ENCODE peak calls at places on chromosomes 5 and 9, in four cellular contexts. I is lower lobe of right lung, A is mammary epithelial cell, V is thoracic aorta. B is an unnamed sample.

GRCh38 chr9:112050544-112051475 is 124.3 kb downstream of the SUSD1 start:
- DNase-seq in I (no peak), A (peak), V (no peak), B (no peak)

GRCh38 chr5:72015103-72015548 is 92.1 kb upstream of the MAP1B start:
- DNase-seq in I (no peak), A (peak), V (no peak), B (no peak)

GRCh38 chr5:39178171-39178570 is 41.2 kb downstream of the FYB1 start:
- DNase-seq in I (no peak), A (peak), V (no peak), B (no peak)

GRCh38 chr5:149677721-149678120 is 52.4 kb upstream of the PPARGC1B start:
- DNase-seq in I (peak), A (no peak), V (no peak), B (no peak)

GRCh38 chr9:114501786-114502682 is 3.2 kb downstream of the WHRN start:
- DNase-seq in I (no peak), A (peak), V (no peak), B (no peak)

GRCh38 chr5:72152506-72152905 is 45.2 kb downstream of the MAP1B start:
- DNase-seq in I (no peak), A (no peak), V (no peak), B (no peak)

GRCh38 chr5:98492258-98492657 is 281.2 kb upstream of the RGMB start:
- DNase-seq in I (no peak), A (peak), V (no peak), B (no peak)

GRCh38 chr9:114166606-114167572 is 11.6 kb downstream of the COL27A1 start:
- DNase-seq in I (no peak), A (no peak), V (no peak), B (no peak)

GRCh38 chr9:107188376-107188775 is 94.7 kb upstream of the RAD23B start:
- DNase-seq in I (no peak), A (no peak), V (no peak), B (no peak)

GRCh38 chr5:135578685-135579341 is at the start of gene CXCL14:
- DNase-seq in I (peak), A (peak), V (no peak), B (no peak)
- H3K4me3 ChIP-seq in I (peak), A (peak), V (peak), B (peak)

GRCh38 chr5:148012806-148013205 is 51.0 kb upstream of the SPINK5 start:
- DNase-seq in I (no peak), A (no peak), V (no peak), B (no peak)
- TF ChIP-seq CTCF in I (no peak), A (no peak), V (no peak), B (no peak)

DNA sequence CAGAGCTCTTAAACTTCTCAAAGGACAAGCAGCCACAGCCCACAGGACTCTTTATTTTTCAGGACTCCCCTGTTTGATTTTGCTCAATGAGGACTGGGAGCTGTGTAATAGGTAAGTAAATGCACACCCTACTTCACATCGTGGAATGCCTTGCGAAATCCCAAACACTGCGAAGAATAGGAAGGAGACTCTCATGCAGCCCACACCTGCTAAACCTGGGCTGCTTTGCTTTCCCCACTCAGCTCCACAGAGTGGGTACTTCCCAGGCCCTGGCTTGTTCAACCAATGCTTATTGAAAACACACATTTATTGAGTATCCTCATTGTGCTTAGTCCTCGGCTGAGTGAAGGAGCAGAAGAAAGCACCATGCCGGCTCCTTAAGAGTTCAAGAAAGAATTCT is 103.3 kb upstream of the FSTL4 start:
- DNase-seq in I (peak), A (no peak), V (no peak), B (no peak)
- H3K27ac ChIP-seq in I (no peak), A (no peak), V (no peak), B (no peak)

GRCh38 chr9:133938086-133938485 is 54.0 kb downstream of the VAV2 start:
- DNase-seq in I (no peak), A (no peak), V (no peak), B (no peak)

GRCh38 chr9:133938670-133939258 is 53.4 kb downstream of the VAV2 start:
- DNase-seq in I (peak), A (no peak), V (no peak), B (no peak)

GRCh38 chr9:133935328-133936040 is 56.6 kb downstream of the VAV2 start:
- DNase-seq in I (no peak), A (no peak), V (no peak), B (no peak)

GRCh38 chr9:133939386-133939785 is 52.7 kb downstream of the VAV2 start:
- DNase-seq in I (peak), A (no peak), V (no peak), B (no peak)

GRCh38 chr9:133937120-133937519 is 55.0 kb downstream of the VAV2 start:
- DNase-seq in I (no peak), A (no peak), V (no peak), B (no peak)
- H3K4me3 ChIP-seq in I (no peak), A (no peak), V (no peak), B (no peak)

DNA sequence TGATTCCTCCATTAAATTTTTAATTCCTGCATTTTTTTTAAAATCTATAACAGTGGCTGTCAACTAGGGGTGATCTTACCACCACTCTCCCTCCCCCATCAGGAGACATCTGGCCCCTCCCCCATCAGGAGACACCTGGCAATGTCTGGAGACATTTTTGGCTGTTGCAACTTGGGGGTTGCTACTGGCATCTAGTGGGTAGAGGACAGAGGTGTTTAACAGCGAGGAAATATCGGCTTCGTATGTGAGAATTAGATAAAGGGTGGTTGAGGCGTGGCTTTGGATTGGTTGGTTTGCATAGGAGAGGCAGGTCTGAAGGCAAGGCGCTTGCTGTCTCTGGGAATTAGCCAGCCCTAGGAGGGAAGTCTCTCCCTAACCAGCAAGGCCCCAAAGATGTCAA is 10.5 kb downstream of the CDHR2 start:
- DNase-seq in I (no peak), A (peak), V (no peak), B (no peak)
- TF ChIP-seq CTCF in I (no peak), A (peak), V (no peak), B (no peak)

GRCh38 chr5:79563247-79563590 is 49.0 kb upstream of the TENT2 start:
- DNase-seq in I (no peak), A (no peak), V (no peak), B (no peak)
- H3K27ac ChIP-seq in I (no peak), A (no peak), V (no peak), B (no peak)

GRCh38 chr5:139384591-139385051 is 1.5 kb upstream of the SLC23A1 start:
- DNase-seq in I (no peak), A (no peak), V (no peak), B (no peak)
- H3K4me3 ChIP-seq in I (peak), A (no peak), V (peak), B (peak)

DNA sequence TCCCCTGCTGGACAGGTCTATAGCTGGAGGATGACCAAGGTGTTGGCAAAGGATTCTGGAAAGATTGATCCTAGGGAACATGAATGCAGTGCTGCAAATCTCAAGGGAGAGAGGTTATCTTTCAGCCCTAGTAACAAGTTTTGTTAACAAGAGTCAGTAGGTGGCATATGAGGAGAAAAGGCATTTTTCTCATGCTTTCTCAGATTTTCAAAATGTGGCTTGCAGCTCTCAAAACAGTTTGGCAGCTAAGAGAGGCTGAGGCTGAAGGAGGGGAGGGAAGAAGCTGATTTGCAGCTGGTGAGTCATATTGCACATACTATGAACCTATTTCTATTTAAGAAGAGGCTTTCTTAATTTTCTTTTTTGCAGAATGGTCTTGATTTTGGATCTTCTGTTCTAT is 64.3 kb upstream of the PCA3 start:
- DNase-seq in I (no peak), A (no peak), V (no peak), B (no peak)
- TF ChIP-seq CTCF in I (no peak), A (no peak), V (no peak), B (no peak)

DNA sequence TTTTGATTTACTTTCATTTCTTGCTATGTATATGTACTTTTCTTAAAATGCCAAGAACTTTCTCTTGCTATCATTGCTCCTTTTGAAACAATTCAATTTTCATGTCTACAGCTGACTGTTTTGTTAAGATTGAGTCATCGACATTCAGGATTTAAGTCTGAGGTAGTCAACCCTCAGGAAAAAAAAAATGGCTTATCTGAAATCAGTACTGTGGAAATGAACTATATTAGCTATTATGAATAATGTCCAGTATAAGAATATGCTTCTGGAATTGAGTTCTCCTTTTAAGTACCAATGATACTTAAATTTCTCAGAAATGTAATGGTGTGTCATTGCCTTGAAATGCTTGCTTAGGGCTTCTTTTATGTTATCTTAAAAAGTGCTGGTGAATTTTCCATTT is 37.9 kb downstream of the TNFAIP8 start:
- DNase-seq in I (no peak), A (peak), V (no peak), B (no peak)
- H3K27ac ChIP-seq in I (no peak), A (no peak), V (no peak), B (peak)

B was measured in esophagus squamous epithelium.